ENCODE peak calls at places on chromosomes 2 and 18, in five cellular contexts. I is HepG2, P is A549, V is K562, Z is GM12878. A is an unnamed sample.

GRCh38 chr2:5164806-5165525 is 527.2 kb upstream of the SOX11 start:
- DNase-seq in I (no peak), P (no peak), V (no peak), Z (no peak), A (no peak)

GRCh38 chr2:65508225-65508624 is 75.8 kb upstream of the SPRED2 start:
- DNase-seq in I (no peak), P (no peak), V (no peak), Z (no peak), A (no peak)

GRCh38 chr2:73836141-73836943 is 7.6 kb downstream of the STAMBP start:
- DNase-seq in I (no peak), P (no peak), V (no peak), Z (no peak), A (no peak)

GRCh38 chr2:47227532-47228166 is 72.5 kb upstream of the STPG4 start:
- DNase-seq in I (no peak), P (no peak), V (no peak), Z (no peak), A (no peak)

GRCh38 chr18:56789004-56789888 is 138.1 kb downstream of the WDR7 start:
- DNase-seq in I (peak; percentile 33), P (peak; percentile 36), V (peak; percentile 26), Z (no peak), A (peak; percentile 81)

GRCh38 chr2:130252880-130253645 is 54.8 kb upstream of the TUBA3E start:
- DNase-seq in I (no peak), P (peak; percentile 56), V (no peak), Z (no peak), A (peak; percentile 34)

GRCh38 chr2:45167885-45168284 is 158.6 kb upstream of the SIX2 start:
- DNase-seq in I (no peak), P (no peak), V (no peak), Z (no peak), A (peak; percentile 19)

GRCh38 chr2:211228559-211228958 is 672.2 kb downstream of the CPS1 start:
- DNase-seq in I (no peak), P (no peak), V (no peak), Z (no peak), A (no peak)

GRCh38 chr2:158667567-158667966 is 127.5 kb upstream of the DAPL1 start:
- DNase-seq in I (no peak), P (no peak), V (no peak), Z (no peak), A (no peak)
- TF ChIP-seq JUNB in I (no peak), P (no peak), V (no peak), Z (no peak), A (no peak)

DNA sequence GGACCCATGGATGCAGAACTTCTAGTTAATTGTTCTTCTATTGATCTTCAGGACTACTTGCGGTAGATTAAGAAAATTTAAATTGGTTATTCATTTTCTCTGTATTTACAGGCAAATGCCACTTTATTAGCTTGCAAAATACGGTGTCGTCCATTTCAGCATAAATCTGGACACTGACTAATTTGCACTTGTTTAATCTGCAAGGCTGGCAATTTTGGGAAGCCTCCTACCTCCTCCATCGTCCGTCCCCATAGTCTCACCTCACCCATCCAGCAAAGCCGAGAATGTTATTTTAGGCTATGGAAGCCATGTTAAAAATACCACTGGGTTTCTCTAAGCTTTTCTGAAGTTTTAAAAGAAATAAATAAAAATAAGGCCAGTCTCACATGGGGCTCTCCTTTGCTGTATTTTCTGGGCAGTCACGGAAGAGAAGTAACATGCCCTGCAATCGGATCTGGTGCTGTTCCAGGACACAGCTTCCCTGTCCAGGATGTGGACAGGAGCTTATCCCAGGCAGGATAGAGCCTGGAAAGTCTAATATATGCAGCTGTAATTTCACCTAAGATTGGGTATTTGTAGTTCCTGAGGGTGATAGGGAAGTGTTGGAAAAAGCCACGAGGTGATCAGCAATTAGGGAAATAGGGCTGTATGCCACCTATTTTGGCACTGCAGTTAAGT is 17.4 kb downstream of the TMEM178A start:
- DNase-seq in I (no peak), P (no peak), V (no peak), Z (no peak), A (no peak)
- TF ChIP-seq JUNB in I (no peak), P (no peak), V (no peak), Z (no peak), A (no peak)

DNA sequence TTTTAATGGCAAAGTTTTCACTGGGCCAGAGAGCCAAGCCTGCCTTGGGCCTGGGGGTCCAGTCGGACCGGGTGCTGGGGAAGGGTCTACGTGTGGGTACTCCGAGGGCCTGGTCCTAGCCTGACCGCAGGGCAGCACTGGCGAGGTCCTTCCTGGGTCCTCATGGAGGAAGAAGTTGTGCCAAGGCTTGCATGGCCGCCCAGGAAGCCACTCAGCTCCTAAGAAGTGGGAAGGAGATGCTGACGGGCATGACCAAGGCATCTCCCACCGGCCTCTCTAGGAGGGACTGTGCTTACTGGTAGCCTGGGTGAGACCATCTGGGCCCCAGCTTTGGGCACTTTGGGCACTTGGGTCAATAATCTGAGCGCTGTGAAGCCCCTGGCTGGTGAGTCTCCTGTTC is 22.6 kb downstream of the CIB4 start:
- DNase-seq in I (no peak), P (no peak), V (no peak), Z (no peak), A (no peak)
- TF ChIP-seq JUNB in I (no peak), P (no peak), V (no peak), Z (no peak), A (no peak)

GRCh38 chr18:24016643-24017042 is 2.1 kb downstream of the TTC39C start:
- DNase-seq in I (peak; percentile 52), P (peak; percentile 41), V (no peak), Z (no peak), A (peak; percentile 50)
- TF ChIP-seq JUNB in I (no peak), P (no peak), V (no peak), Z (no peak), A (no peak)

GRCh38 chr2:119818792-119819191 is 59.1 kb downstream of the PTPN4 start:
- DNase-seq in I (peak; percentile 55), P (no peak), V (no peak), Z (no peak), A (no peak)
- TF ChIP-seq JUNB in I (no peak), P (no peak), V (no peak), Z (no peak), A (no peak)

GRCh38 chr2:191552036-191552435 is 125.9 kb upstream of the NABP1 start:
- DNase-seq in I (no peak), P (no peak), V (no peak), Z (no peak), A (no peak)
- TF ChIP-seq JUNB in I (no peak), P (no peak), V (no peak), Z (no peak), A (no peak)

DNA sequence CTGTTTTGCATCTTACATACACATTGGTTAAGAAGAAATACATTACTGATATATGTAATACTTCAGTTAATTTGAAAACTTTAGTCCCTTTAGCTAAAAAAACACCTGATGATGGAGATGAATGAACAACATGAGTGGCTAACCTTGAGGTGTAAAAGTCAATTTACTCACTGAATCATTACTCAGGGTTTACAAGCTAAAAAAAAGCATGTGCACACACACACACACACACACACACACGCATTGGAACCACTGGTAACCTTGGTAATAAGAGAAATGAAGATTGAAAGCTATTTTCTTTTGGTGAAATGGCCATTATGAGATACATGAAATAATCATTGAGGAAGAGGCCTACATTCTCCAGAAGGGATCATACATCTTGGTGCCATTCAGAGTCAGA is 51.8 kb downstream of the KCTD1 start:
- DNase-seq in I (no peak), P (no peak), V (no peak), Z (no peak), A (no peak)
- TF ChIP-seq JUNB in I (no peak), P (no peak), V (no peak), Z (no peak), A (no peak)

GRCh38 chr18:42339324-42339723 is 384.3 kb downstream of the PIK3C3 start:
- DNase-seq in I (peak; percentile 80), P (no peak), V (no peak), Z (no peak), A (peak; percentile 3)
- TF ChIP-seq JUNB in I (no peak), P (no peak), V (no peak), Z (no peak), A (no peak)